ENCODE peak calls at places on chromosome 7, in five cellular contexts. X is colonic mucosa, U is heart right ventricle, P is brain microvascular endothelial cell, A is transverse colon. N is an unnamed sample.

GRCh38 chr7:154929006-154929726 is 73.8 kb downstream of the PAXIP1 start:
- DNase-seq in A (peak; percentile 39), X (peak; percentile 44), U (no peak), P (no peak), N (peak; percentile 66)

GRCh38 chr7:149202831-149203231 is 7.5 kb downstream of the ZNF282 start:
- DNase-seq in P (no peak), X (no peak), A (no peak), U (no peak), N (no peak)

GRCh38 chr7:131235489-131236317 is 92.0 kb upstream of the MKLN1 start:
- DNase-seq in P (peak; percentile 100), U (no peak), A (peak; percentile 19), X (no peak), N (peak; percentile 28)

GRCh38 chr7:1103789-1104513 is 16.0 kb downstream of the GPER1 start:
- DNase-seq in A (no peak), U (no peak), X (no peak), P (no peak), N (no peak)

GRCh38 chr7:124765401-124766352 is at the start of gene GPR37:
- DNase-seq in X (peak; percentile 74), P (peak; percentile 45), A (peak; percentile 59), U (peak; percentile 26), N (peak; percentile 46)

GRCh38 chr7:152402384-152403250 is 33.2 kb downstream of the KMT2C start:
- DNase-seq in X (no peak), U (no peak), A (no peak), P (no peak), N (no peak)

GRCh38 chr7:14714161-14714728 is 188.3 kb downstream of the DGKB start:
- DNase-seq in U (no peak), P (no peak), A (no peak), X (no peak), N (no peak)

GRCh38 chr7:143882611-143883078 is 19.3 kb downstream of the TCAF1 start:
- DNase-seq in U (peak; percentile 85), A (peak; percentile 40), X (peak; percentile 64), P (peak; percentile 22), N (peak; percentile 35)

GRCh38 chr7:47357398-47357797 is 224.5 kb downstream of the TNS3 start:
- DNase-seq in P (no peak), U (no peak), X (peak; percentile 62), A (peak; percentile 30), N (no peak)

GRCh38 chr7:134690016-134690415 is 43.4 kb downstream of the BPGM start:
- DNase-seq in P (peak; percentile 64), A (no peak), U (no peak), X (no peak), N (no peak)

GRCh38 chr7:98077762-98078161 is 28.9 kb upstream of the LMTK2 start:
- DNase-seq in A (no peak), U (no peak), P (no peak), X (no peak), N (no peak)

GRCh38 chr7:507623-508305 is 11.9 kb downstream of the PDGFA start:
- DNase-seq in P (no peak), U (peak; percentile 5), X (no peak), A (peak; percentile 7), N (peak; percentile 93)

GRCh38 chr7:128422037-128422436 is 12.3 kb upstream of the IMPDH1 start:
- DNase-seq in A (no peak), U (no peak), X (no peak), P (no peak), N (no peak)

GRCh38 chr7:138975343-138976104 is 5.7 kb downstream of the KIAA1549 start:
- DNase-seq in U (no peak), X (no peak), A (no peak), P (no peak), N (no peak)

GRCh38 chr7:23272275-23272674 is 25.7 kb downstream of the GPNMB start:
- DNase-seq in A (no peak), X (no peak), U (no peak), P (no peak), N (no peak)

GRCh38 chr7:6259257-6259656 is 13.2 kb downstream of the CYTH3 start:
- DNase-seq in P (no peak), U (no peak), A (no peak), X (no peak), N (no peak)

GRCh38 chr7:120272261-120272895 is 597 bp upstream of the KCND2 start:
- DNase-seq in A (no peak), X (no peak), U (no peak), P (peak; percentile 49), N (peak; percentile 12)

GRCh38 chr7:122219253-122219865 is 75.3 kb upstream of the AASS start:
- DNase-seq in A (no peak), X (no peak), P (peak; percentile 10), U (no peak), N (peak; percentile 19)

GRCh38 chr7:1758859-1759521 is 88.9 kb downstream of the ELFN1 start:
- DNase-seq in P (no peak), U (peak; percentile 72), A (no peak), X (no peak), N (no peak)

GRCh38 chr7:33909312-33909711 is 4.0 kb downstream of the BMPER start:
- DNase-seq in P (no peak), U (no peak), A (no peak), X (no peak), N (no peak)

GRCh38 chr7:122166708-122167107 is 22.7 kb upstream of the AASS start:
- DNase-seq in A (no peak), U (no peak), X (no peak), P (peak; percentile 65), N (no peak)

GRCh38 chr7:101140339-101140699 is 13.4 kb downstream of the SERPINE1 start:
- DNase-seq in X (no peak), U (no peak), A (no peak), P (peak; percentile 51), N (no peak)

GRCh38 chr7:53094191-53094590 is 58.8 kb downstream of the POM121L12 start:
- DNase-seq in U (no peak), X (no peak), P (no peak), A (no peak), N (no peak)

GRCh38 chr7:6175642-6176041 is 96.8 kb downstream of the CYTH3 start:
- DNase-seq in U (no peak), X (no peak), A (no peak), P (peak; percentile 53), N (no peak)

GRCh38 chr7:140435252-140435895 is 31.5 kb downstream of the RAB19 start:
- DNase-seq in P (no peak), U (peak; percentile 15), X (no peak), A (no peak), N (no peak)

GRCh38 chr7:13496971-13497370 is 492.5 kb downstream of the ETV1 start:
- DNase-seq in U (no peak), A (no peak), X (no peak), P (no peak), N (no peak)

GRCh38 chr7:48481235-48481634 is 310.0 kb downstream of the ABCA13 start:
- DNase-seq in X (no peak), U (no peak), A (no peak), P (no peak), N (no peak)
- H3K27ac ChIP-seq in X (no peak overlapping the region), U (no peak overlapping the region), A (no peak overlapping the region), P (no peak overlapping the region), N (no peak overlapping the region)

DNA sequence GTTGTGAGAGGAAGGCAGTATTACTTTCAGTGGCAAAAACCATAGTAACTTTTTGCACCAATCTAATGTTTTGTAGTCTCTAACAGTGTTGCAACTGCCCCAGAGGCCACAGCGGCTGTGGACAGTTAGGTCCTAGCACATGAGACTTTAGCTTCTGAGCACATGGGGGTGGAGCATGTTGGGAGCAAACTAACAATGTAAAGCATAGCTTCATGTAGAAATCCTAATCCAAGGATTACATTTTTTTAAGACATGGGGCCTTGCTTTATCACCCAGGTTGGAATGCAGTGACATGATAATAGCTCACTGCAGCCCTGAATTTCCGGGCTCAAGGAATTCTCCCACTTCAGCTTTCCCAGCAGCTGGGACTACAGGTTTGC is 49.0 kb downstream of the LAMB1 start:
- DNase-seq in P (no peak), A (no peak), X (no peak), U (no peak), N (no peak)
- H3K27ac ChIP-seq in P (peak overlapping the region; percentile 38), A (peak overlapping the region; percentile 61), X (no peak overlapping the region), U (no peak overlapping the region), N (no peak overlapping the region)

GRCh38 chr7:135763261-135763660 is 14.6 kb upstream of the FAM180A start:
- DNase-seq in A (no peak), U (no peak), X (no peak), P (no peak), N (no peak)

GRCh38 chr7:135759537-135759936 is 10.9 kb upstream of the FAM180A start:
- DNase-seq in U (no peak), P (no peak), A (no peak), X (no peak), N (no peak)

GRCh38 chr7:135757719-135758411 is 9.3 kb upstream of the FAM180A start:
- DNase-seq in U (no peak), A (no peak), X (no peak), P (no peak), N (no peak)

GRCh38 chr7:135758531-135758932 is 9.9 kb upstream of the FAM180A start:
- DNase-seq in A (no peak), X (no peak), U (no peak), P (peak; percentile 63), N (no peak)

GRCh38 chr7:135761751-135762488 is 13.3 kb upstream of the FAM180A start:
- DNase-seq in U (no peak), A (no peak), P (peak; percentile 75), X (no peak), N (no peak)
- H3K27ac ChIP-seq in U (peak overlapping the region; percentile 29), A (no peak overlapping the region), P (peak overlapping the region; percentile 73), X (no peak overlapping the region), N (no peak overlapping the region)

DNA sequence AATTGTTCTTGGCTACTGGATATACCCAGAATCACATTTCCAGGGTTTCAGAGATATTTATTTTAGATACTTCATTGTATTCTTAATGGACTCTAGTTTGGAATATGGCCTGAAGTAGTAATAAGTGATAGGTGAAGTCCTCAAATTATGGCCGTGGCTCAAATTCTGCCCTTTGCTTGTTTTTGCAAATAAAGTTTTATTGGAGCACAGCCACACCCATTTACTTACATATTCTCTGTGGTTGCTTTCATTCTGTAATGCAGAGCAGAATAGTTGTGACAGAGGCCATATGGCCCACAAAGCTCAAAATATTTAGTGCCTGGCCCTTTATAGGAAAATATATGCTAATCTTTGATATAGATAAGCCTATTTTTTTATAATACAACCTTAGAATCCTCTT is 19.5 kb downstream of the ANLN start:
- DNase-seq in U (no peak), P (no peak), X (no peak), A (no peak), N (no peak)
- H3K27ac ChIP-seq in U (no peak overlapping the region), P (no peak overlapping the region), X (no peak overlapping the region), A (no peak overlapping the region), N (no peak overlapping the region)